ENCODE peak calls at places on chromosomes 16 and 17, in five cellular contexts. E, O, D, G and I are unnamed samples.

GRCh38 chr16:27685802-27686201 is 135.9 kb downstream of the KATNIP start:
- DNase-seq in E (peak; percentile 44), O (no peak), D (no peak), G (no peak), I (no peak)

GRCh38 chr17:38733315-38734234 is 3.4 kb downstream of the CISD3 start:
- DNase-seq in E (no peak), O (no peak), D (peak; percentile 37), G (no peak), I (no peak)

GRCh38 chr16:74455619-74456289 is 34.5 kb upstream of the CLEC18B start:
- DNase-seq in E (no peak), O (no peak), D (no peak), G (no peak), I (no peak)

GRCh38 chr16:819336-819735 is 18.8 kb upstream of the GNG13 start:
- DNase-seq in E (no peak), O (no peak), D (no peak), G (no peak), I (no peak)

GRCh38 chr16:2466667-2467300 is 4.3 kb upstream of the NTN3 start:
- DNase-seq in E (no peak), O (no peak), D (no peak), G (no peak), I (no peak)

GRCh38 chr16:14088155-14088753 is 17.1 kb downstream of the MRTFB start:
- DNase-seq in E (no peak), O (no peak), D (no peak), G (no peak), I (no peak)

GRCh38 chr16:82638095-82638798 is 11.5 kb downstream of the CDH13 start:
- DNase-seq in E (no peak), O (no peak), D (peak; percentile 73), G (no peak), I (no peak)

GRCh38 chr17:31731119-31731518 is 127.9 kb downstream of the COPRS start:
- DNase-seq in E (no peak), O (no peak), D (no peak), G (no peak), I (no peak)

GRCh38 chr17:47941998-47942490 is 673 bp downstream of the PNPO start:
- DNase-seq in E (no peak), O (no peak), D (no peak), G (no peak), I (no peak)

GRCh38 chr16:47230296-47230695 is 86.6 kb upstream of the NETO2 start:
- DNase-seq in E (no peak), O (no peak), D (no peak), G (no peak), I (no peak)

GRCh38 chr17:39665642-39666221 is 583 bp downstream of the TCAP start:
- DNase-seq in E (no peak), O (no peak), D (peak; percentile 32), G (no peak), I (no peak)

GRCh38 chr16:1923299-1924034 is 5.3 kb upstream of the HS3ST6 start:
- DNase-seq in E (no peak), O (no peak), D (no peak), G (peak; percentile 55), I (no peak)

GRCh38 chr16:66717112-66717675 is 20.7 kb upstream of the CMTM4 start:
- DNase-seq in E (peak; percentile 45), O (peak; percentile 12), D (peak; percentile 37), G (peak; percentile 36), I (no peak)

GRCh38 chr17:43945074-43945824 is 3.0 kb upstream of the PPY start:
- DNase-seq in E (no peak), O (no peak), D (no peak), G (no peak), I (no peak)

GRCh38 chr17:35752945-35753764 is at the start of gene GAS2L2:
- DNase-seq in E (no peak), O (no peak), D (no peak), G (no peak), I (no peak)

GRCh38 chr16:76535-77272 is 1.3 kb upstream of the MPG start:
- DNase-seq in E (no peak), O (no peak), D (peak; percentile 46), G (peak; percentile 88), I (no peak)

GRCh38 chr16:84166796-84167695 is 19.8 kb downstream of the TAF1C start:
- DNase-seq in E (no peak), O (no peak), D (no peak), G (no peak), I (no peak)

GRCh38 chr16:66429290-66429962 is 2.3 kb downstream of the BEAN1 start:
- DNase-seq in E (no peak), O (no peak), D (no peak), G (no peak), I (no peak)

GRCh38 chr16:88084881-88085280 is 133.6 kb downstream of the BANP start:
- DNase-seq in E (no peak), O (no peak), D (no peak), G (no peak), I (no peak)

GRCh38 chr17:929547-929946 is 50.0 kb downstream of the NXN start:
- DNase-seq in E (no peak), O (no peak), D (no peak), G (no peak), I (no peak)

GRCh38 chr17:77719806-77720205 is 238.7 kb upstream of the TNRC6C start:
- DNase-seq in E (no peak), O (no peak), D (no peak), G (no peak), I (no peak)